ENCODE peak calls at places on chromosomes 5 and 9, in six cellular contexts. One of them, this sample, is unnamed.

GRCh38 chr5:168920019-168920813 is 341.0 kb upstream of the PANK3 start:
- DNase-seq in erythroblast: no peak
- DNase-seq in IMR-90: no peak
- DNase-seq in AG08396: no peak
- DNase-seq in stimulated activated CD4-positive, alpha-beta T cell treated with anti-CD3 and anti-CD28 coated beads, Interleukin-2, amount 100 ng/mL, for 48 hours: no peak
- DNase-seq in myocyte: no peak
- DNase-seq in this sample: no peak

GRCh38 chr9:96495341-96495740 is 45.4 kb downstream of the HABP4 start:
- DNase-seq in erythroblast: no peak
- DNase-seq in IMR-90: peak; percentile 95
- DNase-seq in AG08396: peak; percentile 87
- DNase-seq in stimulated activated CD4-positive, alpha-beta T cell treated with anti-CD3 and anti-CD28 coated beads, Interleukin-2, amount 100 ng/mL, for 48 hours: no peak
- DNase-seq in myocyte: peak; percentile 54
- DNase-seq in this sample: no peak

GRCh38 chr5:68396722-68397121 is 181.2 kb downstream of the PIK3R1 start:
- DNase-seq in erythroblast: no peak
- DNase-seq in IMR-90: no peak
- DNase-seq in AG08396: no peak
- DNase-seq in stimulated activated CD4-positive, alpha-beta T cell treated with anti-CD3 and anti-CD28 coated beads, Interleukin-2, amount 100 ng/mL, for 48 hours: no peak
- DNase-seq in myocyte: no peak
- DNase-seq in this sample: no peak

GRCh38 chr5:114898602-114899001 is 271.1 kb downstream of the TRIM36 start:
- DNase-seq in erythroblast: no peak
- DNase-seq in IMR-90: no peak
- DNase-seq in AG08396: no peak
- DNase-seq in stimulated activated CD4-positive, alpha-beta T cell treated with anti-CD3 and anti-CD28 coated beads, Interleukin-2, amount 100 ng/mL, for 48 hours: no peak
- DNase-seq in myocyte: no peak
- DNase-seq in this sample: no peak

GRCh38 chr9:12934515-12935301 is 159.9 kb downstream of the LURAP1L start:
- DNase-seq in erythroblast: no peak
- DNase-seq in IMR-90: no peak
- DNase-seq in AG08396: no peak
- DNase-seq in stimulated activated CD4-positive, alpha-beta T cell treated with anti-CD3 and anti-CD28 coated beads, Interleukin-2, amount 100 ng/mL, for 48 hours: no peak
- DNase-seq in myocyte: peak; percentile 39
- DNase-seq in this sample: no peak

GRCh38 chr5:373710-374602 is 52.4 kb downstream of the AHRR start:
- DNase-seq in erythroblast: peak; percentile 77
- DNase-seq in IMR-90: peak; percentile 77
- DNase-seq in AG08396: peak; percentile 94
- DNase-seq in stimulated activated CD4-positive, alpha-beta T cell treated with anti-CD3 and anti-CD28 coated beads, Interleukin-2, amount 100 ng/mL, for 48 hours: peak; percentile 72
- DNase-seq in myocyte: peak; percentile 72
- DNase-seq in this sample: peak; percentile 91

GRCh38 chr5:173882632-173883031 is 5.5 kb upstream of the CPEB4 start:
- DNase-seq in erythroblast: no peak
- DNase-seq in IMR-90: peak; percentile 11
- DNase-seq in AG08396: no peak
- DNase-seq in stimulated activated CD4-positive, alpha-beta T cell treated with anti-CD3 and anti-CD28 coated beads, Interleukin-2, amount 100 ng/mL, for 48 hours: no peak
- DNase-seq in myocyte: no peak
- DNase-seq in this sample: no peak

GRCh38 chr5:179930788-179931473 is 23.2 kb upstream of the TBC1D9B start:
- DNase-seq in erythroblast: no peak
- DNase-seq in IMR-90: no peak
- DNase-seq in AG08396: no peak
- DNase-seq in stimulated activated CD4-positive, alpha-beta T cell treated with anti-CD3 and anti-CD28 coated beads, Interleukin-2, amount 100 ng/mL, for 48 hours: no peak
- DNase-seq in myocyte: no peak
- DNase-seq in this sample: no peak

GRCh38 chr5:43156388-43156787 is 35.6 kb upstream of the NIM1K start:
- DNase-seq in erythroblast: no peak
- DNase-seq in IMR-90: peak; percentile 61
- DNase-seq in AG08396: peak; percentile 52
- DNase-seq in stimulated activated CD4-positive, alpha-beta T cell treated with anti-CD3 and anti-CD28 coated beads, Interleukin-2, amount 100 ng/mL, for 48 hours: no peak
- DNase-seq in myocyte: peak; percentile 17
- DNase-seq in this sample: no peak

GRCh38 chr9:7336356-7337075 is 463.1 kb downstream of the DMAC1 start:
- DNase-seq in erythroblast: no peak
- DNase-seq in IMR-90: peak; percentile 60
- DNase-seq in AG08396: no peak
- DNase-seq in stimulated activated CD4-positive, alpha-beta T cell treated with anti-CD3 and anti-CD28 coated beads, Interleukin-2, amount 100 ng/mL, for 48 hours: no peak
- DNase-seq in myocyte: peak; percentile 60
- DNase-seq in this sample: peak; percentile 100

GRCh38 chr9:98135938-98136337 is 16.9 kb upstream of the TRIM14 start:
- DNase-seq in erythroblast: no peak
- DNase-seq in IMR-90: no peak
- DNase-seq in AG08396: no peak
- DNase-seq in stimulated activated CD4-positive, alpha-beta T cell treated with anti-CD3 and anti-CD28 coated beads, Interleukin-2, amount 100 ng/mL, for 48 hours: no peak
- DNase-seq in myocyte: no peak
- DNase-seq in this sample: no peak

GRCh38 chr5:1480217-1480616 is 35.0 kb upstream of the SLC6A3 start:
- DNase-seq in erythroblast: no peak
- DNase-seq in IMR-90: no peak
- DNase-seq in AG08396: no peak
- DNase-seq in stimulated activated CD4-positive, alpha-beta T cell treated with anti-CD3 and anti-CD28 coated beads, Interleukin-2, amount 100 ng/mL, for 48 hours: no peak
- DNase-seq in myocyte: no peak
- DNase-seq in this sample: no peak